ENCODE peak calls at places on chromosomes 13 and 19, in seven cellular contexts. One of them, this sample, is unnamed.
A peak's percentile ranks its signal among the peaks of the same experiment; 100 is the strongest.

GRCh38 chr13:75258159-75258782 is 223.7 kb downstream of the TBC1D4 start:
- DNase-seq in GM12891: no peak
- DNase-seq in GM12878: no peak
- DNase-seq in SK-N-SH: peak; percentile 36
- DNase-seq in K562: no peak
- DNase-seq in H1: no peak
- DNase-seq in HepG2: peak; percentile 16
- DNase-seq in this sample: no peak

GRCh38 chr19:10290439-10290875 is 705 bp downstream of the ICAM5 start:
- DNase-seq in GM12891: no peak
- DNase-seq in GM12878: no peak
- DNase-seq in SK-N-SH: no peak
- DNase-seq in K562: no peak
- DNase-seq in H1: no peak
- DNase-seq in HepG2: no peak
- DNase-seq in this sample: no peak

GRCh38 chr19:45876411-45877197 is 9.3 kb downstream of the IRF2BP1 start:
- DNase-seq in GM12891: peak; percentile 64
- DNase-seq in GM12878: no peak
- DNase-seq in SK-N-SH: peak; percentile 35
- DNase-seq in K562: peak; percentile 80
- DNase-seq in H1: no peak
- DNase-seq in HepG2: peak; percentile 77
- DNase-seq in this sample: peak; percentile 56

GRCh38 chr19:36060430-36060829 is 5.7 kb downstream of the WDR62 start:
- DNase-seq in GM12891: peak; percentile 37
- DNase-seq in GM12878: no peak
- DNase-seq in SK-N-SH: peak; percentile 61
- DNase-seq in K562: peak; percentile 42
- DNase-seq in H1: no peak
- DNase-seq in HepG2: no peak
- DNase-seq in this sample: no peak

GRCh38 chr19:42693760-42694350 is 46.4 kb downstream of the PSG3 start:
- DNase-seq in GM12891: peak; percentile 17
- DNase-seq in GM12878: no peak
- DNase-seq in SK-N-SH: peak; percentile 52
- DNase-seq in K562: peak; percentile 26
- DNase-seq in H1: no peak
- DNase-seq in HepG2: peak; percentile 49
- DNase-seq in this sample: no peak

GRCh38 chr13:20168396-20168795 is 7.5 kb upstream of the GJA3 start:
- DNase-seq in GM12891: no peak
- DNase-seq in GM12878: no peak
- DNase-seq in SK-N-SH: no peak
- DNase-seq in K562: no peak
- DNase-seq in H1: no peak
- DNase-seq in HepG2: no peak
- DNase-seq in this sample: no peak

GRCh38 chr19:17488593-17489391 is 18.5 kb downstream of the SLC27A1 start:
- DNase-seq in GM12891: peak; percentile 63
- DNase-seq in GM12878: no peak
- DNase-seq in SK-N-SH: peak; percentile 79
- DNase-seq in K562: peak; percentile 97
- DNase-seq in H1: peak; percentile 96
- DNase-seq in HepG2: peak; percentile 88
- DNase-seq in this sample: peak; percentile 49

GRCh38 chr13:94829201-94829600 is 116.9 kb upstream of the SOX21 start:
- DNase-seq in GM12891: no peak
- DNase-seq in GM12878: no peak
- DNase-seq in SK-N-SH: no peak
- DNase-seq in K562: no peak
- DNase-seq in H1: no peak
- DNase-seq in HepG2: no peak
- DNase-seq in this sample: no peak

GRCh38 chr13:99977912-99978780 is 3.4 kb upstream of the ZIC2 start:
- DNase-seq in GM12891: no peak
- DNase-seq in GM12878: no peak
- DNase-seq in SK-N-SH: peak; percentile 29
- DNase-seq in K562: no peak
- DNase-seq in H1: no peak
- DNase-seq in HepG2: no peak
- DNase-seq in this sample: no peak

GRCh38 chr19:1845642-1846041 is 2.6 kb downstream of the REXO1 start:
- DNase-seq in GM12891: no peak
- DNase-seq in GM12878: no peak
- DNase-seq in SK-N-SH: no peak
- DNase-seq in K562: no peak
- DNase-seq in H1: no peak
- DNase-seq in HepG2: no peak
- DNase-seq in this sample: no peak

GRCh38 chr13:95123726-95124125 is 177.5 kb downstream of the ABCC4 start:
- DNase-seq in GM12891: no peak
- DNase-seq in GM12878: no peak
- DNase-seq in SK-N-SH: no peak
- DNase-seq in K562: no peak
- DNase-seq in H1: no peak
- DNase-seq in HepG2: peak; percentile 97
- DNase-seq in this sample: no peak

DNA sequence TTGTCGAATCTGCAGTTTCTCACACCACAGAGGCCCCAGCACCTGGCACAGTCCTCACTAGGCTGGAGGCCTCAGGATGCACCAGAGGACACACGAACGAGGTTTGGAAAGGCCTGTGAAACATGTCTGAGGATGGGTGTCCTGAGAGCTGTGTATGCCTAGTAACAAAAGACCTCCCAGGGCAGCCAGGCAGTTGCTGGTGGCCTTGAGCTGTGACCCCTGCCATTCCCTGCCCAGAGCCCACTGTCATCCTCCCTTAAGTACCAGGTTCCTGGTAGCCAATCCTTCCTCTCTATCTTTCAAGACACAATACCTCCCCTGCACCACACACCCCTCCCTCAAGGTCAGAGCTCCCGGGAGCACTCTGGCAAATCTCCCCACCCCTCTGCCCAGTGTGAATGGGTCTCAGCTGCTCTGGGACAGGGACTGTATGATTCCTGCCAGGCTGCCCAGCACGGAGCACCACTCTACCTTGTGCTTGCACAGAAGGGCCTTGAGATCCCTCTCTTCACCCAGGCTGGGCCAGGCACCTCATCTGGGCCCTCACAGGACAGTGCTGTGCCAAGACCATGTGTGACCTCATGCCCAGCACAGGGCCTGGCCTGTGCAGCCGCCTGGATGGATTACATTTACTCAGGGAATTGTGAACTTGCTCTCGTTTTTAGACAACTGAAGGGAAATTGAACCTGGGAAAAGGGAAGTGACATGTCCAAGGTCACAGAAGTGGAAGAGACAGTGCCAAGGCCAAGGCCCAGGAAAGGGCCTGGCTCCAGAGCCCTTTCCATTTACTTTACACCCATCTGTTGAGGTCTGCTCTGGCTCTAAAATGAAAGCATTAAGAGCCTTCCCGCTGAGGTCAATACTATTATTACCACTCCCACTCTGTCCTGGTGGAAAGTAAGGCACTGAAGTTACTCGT is 2.2 kb downstream of the ZNF787 start:
- DNase-seq in GM12891: no peak
- DNase-seq in GM12878: no peak
- DNase-seq in SK-N-SH: no peak
- DNase-seq in K562: no peak
- DNase-seq in H1: no peak
- DNase-seq in HepG2: no peak
- DNase-seq in this sample: no peak
- TF ChIP-seq POLR2AphosphoS5 in GM12891: no peak
- TF ChIP-seq POLR2AphosphoS5 in GM12878: peak; percentile 8
- TF ChIP-seq POLR2AphosphoS5 in SK-N-SH: no peak
- TF ChIP-seq POLR2AphosphoS5 in K562: no peak
- TF ChIP-seq POLR2AphosphoS5 in H1: no peak
- TF ChIP-seq POLR2AphosphoS5 in HepG2: peak; percentile 14
- TF ChIP-seq POLR2AphosphoS5 in this sample: no peak

GRCh38 chr19:28971513-28971912 is 241.4 kb downstream of the UQCRFS1 start:
- DNase-seq in GM12891: no peak
- DNase-seq in GM12878: no peak
- DNase-seq in SK-N-SH: no peak
- DNase-seq in K562: no peak
- DNase-seq in H1: no peak
- DNase-seq in HepG2: no peak
- DNase-seq in this sample: no peak
- TF ChIP-seq TAF1 in GM12891: no peak
- TF ChIP-seq TAF1 in GM12878: no peak
- TF ChIP-seq TAF1 in SK-N-SH: no peak
- TF ChIP-seq TAF1 in K562: no peak
- TF ChIP-seq TAF1 in H1: no peak
- TF ChIP-seq TAF1 in HepG2: no peak
- TF ChIP-seq TAF1 in this sample: no peak

DNA sequence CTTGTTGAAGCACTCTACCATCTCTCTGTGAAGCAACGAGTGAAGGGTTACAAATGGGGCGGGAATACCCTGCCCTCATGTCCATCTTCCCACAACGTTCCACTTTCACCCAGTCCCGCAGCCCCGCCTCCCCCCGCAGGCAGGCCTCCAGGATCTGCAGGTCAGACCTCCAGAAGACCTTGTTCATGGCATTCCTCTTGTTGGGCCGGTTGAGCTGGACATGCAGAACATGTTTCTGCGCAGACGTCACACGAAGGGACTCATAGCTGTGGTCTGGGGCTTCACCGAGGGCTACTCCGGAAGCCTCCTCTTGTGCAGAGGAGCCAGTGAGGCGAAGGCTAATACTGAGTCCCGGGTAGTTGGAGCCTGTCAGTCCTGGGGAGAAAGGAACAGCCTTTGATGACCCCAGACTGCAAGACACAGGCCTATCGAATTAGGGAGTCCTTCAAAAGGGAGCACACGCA is 420 bp downstream of the ECH1 start:
- DNase-seq in GM12891: no peak
- DNase-seq in GM12878: no peak
- DNase-seq in SK-N-SH: peak; percentile 72
- DNase-seq in K562: no peak
- DNase-seq in H1: no peak
- DNase-seq in HepG2: peak; percentile 87
- DNase-seq in this sample: no peak
- TF ChIP-seq POLR2AphosphoS5 in GM12891: no peak
- TF ChIP-seq POLR2AphosphoS5 in GM12878: no peak
- TF ChIP-seq POLR2AphosphoS5 in SK-N-SH: peak; percentile 1
- TF ChIP-seq POLR2AphosphoS5 in K562: no peak
- TF ChIP-seq POLR2AphosphoS5 in H1: no peak
- TF ChIP-seq POLR2AphosphoS5 in HepG2: peak; percentile 60
- TF ChIP-seq POLR2AphosphoS5 in this sample: no peak

GRCh38 chr19:39704181-39705044 is at the start of gene LGALS14:
- DNase-seq in GM12891: no peak
- DNase-seq in GM12878: no peak
- DNase-seq in SK-N-SH: no peak
- DNase-seq in K562: no peak
- DNase-seq in H1: no peak
- DNase-seq in HepG2: no peak
- DNase-seq in this sample: no peak
- TF ChIP-seq TAF1 in GM12891: no peak
- TF ChIP-seq TAF1 in GM12878: peak; percentile 9
- TF ChIP-seq TAF1 in SK-N-SH: no peak
- TF ChIP-seq TAF1 in K562: no peak
- TF ChIP-seq TAF1 in H1: no peak
- TF ChIP-seq TAF1 in HepG2: no peak
- TF ChIP-seq TAF1 in this sample: no peak